ENCODE peak calls at places on chromosomes 16 and 17, in eight cellular contexts. One of them, this sample, is unnamed.
A peak's percentile ranks its signal among the peaks of the same experiment; 100 is the strongest.

GRCh38 chr17:18185832-18186231 is 2.2 kb downstream of the ALKBH5 start:
- DNase-seq in A549: no peak
- DNase-seq in SK-N-SH: no peak
- DNase-seq in sigmoid colon: no peak
- DNase-seq in ovary: no peak
- DNase-seq in H1: no peak
- DNase-seq in tibial nerve: no peak
- DNase-seq in suprapubic skin: no peak
- DNase-seq in this sample: no peak

GRCh38 chr16:17177242-17177967 is 293.4 kb downstream of the XYLT1 start:
- DNase-seq in A549: no peak
- DNase-seq in SK-N-SH: no peak
- DNase-seq in sigmoid colon: no peak
- DNase-seq in ovary: no peak
- DNase-seq in H1: no peak
- DNase-seq in tibial nerve: no peak
- DNase-seq in suprapubic skin: no peak
- DNase-seq in this sample: no peak

GRCh38 chr16:54239441-54239840 is 47.1 kb downstream of the IRX3 start:
- DNase-seq in A549: no peak
- DNase-seq in SK-N-SH: no peak
- DNase-seq in sigmoid colon: no peak
- DNase-seq in ovary: no peak
- DNase-seq in H1: no peak
- DNase-seq in tibial nerve: peak; percentile 26
- DNase-seq in suprapubic skin: no peak
- DNase-seq in this sample: no peak

GRCh38 chr16:52515068-52515671 is 31.8 kb downstream of the TOX3 start:
- DNase-seq in A549: no peak
- DNase-seq in SK-N-SH: no peak
- DNase-seq in sigmoid colon: no peak
- DNase-seq in ovary: no peak
- DNase-seq in H1: no peak
- DNase-seq in tibial nerve: no peak
- DNase-seq in suprapubic skin: no peak
- DNase-seq in this sample: no peak

GRCh38 chr17:78242024-78242742 is 10.8 kb downstream of the TMEM235 start:
- DNase-seq in A549: no peak
- DNase-seq in SK-N-SH: no peak
- DNase-seq in sigmoid colon: no peak
- DNase-seq in ovary: no peak
- DNase-seq in H1: no peak
- DNase-seq in tibial nerve: no peak
- DNase-seq in suprapubic skin: no peak
- DNase-seq in this sample: no peak

GRCh38 chr16:87832759-87833502 is 36.4 kb downstream of the SLC7A5 start:
- DNase-seq in A549: no peak
- DNase-seq in SK-N-SH: no peak
- DNase-seq in sigmoid colon: no peak
- DNase-seq in ovary: no peak
- DNase-seq in H1: no peak
- DNase-seq in tibial nerve: no peak
- DNase-seq in suprapubic skin: no peak
- DNase-seq in this sample: no peak

GRCh38 chr17:47324224-47325020 is 667 bp downstream of the EFCAB13 start:
- DNase-seq in A549: peak; percentile 53
- DNase-seq in SK-N-SH: no peak
- DNase-seq in sigmoid colon: peak; percentile 81
- DNase-seq in ovary: peak; percentile 36
- DNase-seq in H1: no peak
- DNase-seq in tibial nerve: peak; percentile 46
- DNase-seq in suprapubic skin: peak; percentile 84
- DNase-seq in this sample: peak; percentile 63

GRCh38 chr16:70416748-70417616 is 21.9 kb downstream of the ST3GAL2 start:
- DNase-seq in A549: no peak
- DNase-seq in SK-N-SH: no peak
- DNase-seq in sigmoid colon: no peak
- DNase-seq in ovary: no peak
- DNase-seq in H1: no peak
- DNase-seq in tibial nerve: no peak
- DNase-seq in suprapubic skin: no peak
- DNase-seq in this sample: no peak

GRCh38 chr17:63165420-63165819 is 199.4 kb downstream of the TANC2 start:
- DNase-seq in A549: no peak
- DNase-seq in SK-N-SH: no peak
- DNase-seq in sigmoid colon: no peak
- DNase-seq in ovary: no peak
- DNase-seq in H1: no peak
- DNase-seq in tibial nerve: no peak
- DNase-seq in suprapubic skin: no peak
- DNase-seq in this sample: no peak

GRCh38 chr17:15966183-15966878 is 21.4 kb downstream of the ADORA2B start:
- DNase-seq in A549: no peak
- DNase-seq in SK-N-SH: no peak
- DNase-seq in sigmoid colon: peak; percentile 21
- DNase-seq in ovary: no peak
- DNase-seq in H1: no peak
- DNase-seq in tibial nerve: no peak
- DNase-seq in suprapubic skin: peak; percentile 25
- DNase-seq in this sample: peak; percentile 72

GRCh38 chr16:58026139-58026704 is 668 bp downstream of the MMP15 start:
- DNase-seq in A549: peak; percentile 56
- DNase-seq in SK-N-SH: peak; percentile 81
- DNase-seq in sigmoid colon: peak; percentile 78
- DNase-seq in ovary: peak; percentile 55
- DNase-seq in H1: no peak
- DNase-seq in tibial nerve: no peak
- DNase-seq in suprapubic skin: no peak
- DNase-seq in this sample: peak; percentile 66

GRCh38 chr16:87955302-87956168 is 4.3 kb downstream of the BANP start:
- DNase-seq in A549: no peak
- DNase-seq in SK-N-SH: no peak
- DNase-seq in sigmoid colon: no peak
- DNase-seq in ovary: no peak
- DNase-seq in H1: no peak
- DNase-seq in tibial nerve: no peak
- DNase-seq in suprapubic skin: no peak
- DNase-seq in this sample: no peak

GRCh38 chr16:69762843-69763556 is 868 bp downstream of the WWP2 start:
- DNase-seq in A549: no peak
- DNase-seq in SK-N-SH: no peak
- DNase-seq in sigmoid colon: no peak
- DNase-seq in ovary: no peak
- DNase-seq in H1: no peak
- DNase-seq in tibial nerve: no peak
- DNase-seq in suprapubic skin: no peak
- DNase-seq in this sample: no peak

GRCh38 chr16:81718637-81719036 is 60.5 kb upstream of the PLCG2 start:
- DNase-seq in A549: no peak
- DNase-seq in SK-N-SH: no peak
- DNase-seq in sigmoid colon: no peak
- DNase-seq in ovary: no peak
- DNase-seq in H1: no peak
- DNase-seq in tibial nerve: no peak
- DNase-seq in suprapubic skin: no peak
- DNase-seq in this sample: no peak

GRCh38 chr16:81719993-81720392 is 59.1 kb upstream of the PLCG2 start:
- DNase-seq in A549: no peak
- DNase-seq in SK-N-SH: no peak
- DNase-seq in sigmoid colon: no peak
- DNase-seq in ovary: no peak
- DNase-seq in H1: no peak
- DNase-seq in tibial nerve: no peak
- DNase-seq in suprapubic skin: no peak
- DNase-seq in this sample: no peak

GRCh38 chr16:81717662-81718189 is 61.4 kb upstream of the PLCG2 start:
- DNase-seq in A549: no peak
- DNase-seq in SK-N-SH: no peak
- DNase-seq in sigmoid colon: no peak
- DNase-seq in ovary: no peak
- DNase-seq in H1: no peak
- DNase-seq in tibial nerve: no peak
- DNase-seq in suprapubic skin: no peak
- DNase-seq in this sample: no peak

GRCh38 chr16:81723098-81723723 is 55.9 kb upstream of the PLCG2 start:
- DNase-seq in A549: peak; percentile 89
- DNase-seq in SK-N-SH: peak; percentile 83
- DNase-seq in sigmoid colon: no peak
- DNase-seq in ovary: no peak
- DNase-seq in H1: no peak
- DNase-seq in tibial nerve: no peak
- DNase-seq in suprapubic skin: no peak
- DNase-seq in this sample: no peak

GRCh38 chr16:81720973-81721907 is 57.9 kb upstream of the PLCG2 start:
- DNase-seq in A549: no peak
- DNase-seq in SK-N-SH: no peak
- DNase-seq in sigmoid colon: no peak
- DNase-seq in ovary: no peak
- DNase-seq in H1: no peak
- DNase-seq in tibial nerve: no peak
- DNase-seq in suprapubic skin: no peak
- DNase-seq in this sample: no peak
- TF ChIP-seq CTCF in A549: no peak
- TF ChIP-seq CTCF in SK-N-SH: no peak
- TF ChIP-seq CTCF in sigmoid colon: no peak
- TF ChIP-seq CTCF in ovary: no peak
- TF ChIP-seq CTCF in H1: no peak
- TF ChIP-seq CTCF in tibial nerve: no peak
- TF ChIP-seq CTCF in suprapubic skin: no peak
- TF ChIP-seq CTCF in this sample: no peak

GRCh38 chr16:1288813-1289479 is 20.5 kb upstream of the UBE2I start:
- DNase-seq in A549: no peak
- DNase-seq in SK-N-SH: no peak
- DNase-seq in sigmoid colon: peak; percentile 53
- DNase-seq in ovary: no peak
- DNase-seq in H1: no peak
- DNase-seq in tibial nerve: no peak
- DNase-seq in suprapubic skin: no peak
- DNase-seq in this sample: no peak
- TF ChIP-seq EP300 in A549: no peak
- TF ChIP-seq EP300 in SK-N-SH: no peak
- TF ChIP-seq EP300 in sigmoid colon: no peak
- TF ChIP-seq EP300 in ovary: no peak
- TF ChIP-seq EP300 in H1: no peak
- TF ChIP-seq EP300 in tibial nerve: no peak
- TF ChIP-seq EP300 in suprapubic skin: no peak
- TF ChIP-seq EP300 in this sample: no peak

DNA sequence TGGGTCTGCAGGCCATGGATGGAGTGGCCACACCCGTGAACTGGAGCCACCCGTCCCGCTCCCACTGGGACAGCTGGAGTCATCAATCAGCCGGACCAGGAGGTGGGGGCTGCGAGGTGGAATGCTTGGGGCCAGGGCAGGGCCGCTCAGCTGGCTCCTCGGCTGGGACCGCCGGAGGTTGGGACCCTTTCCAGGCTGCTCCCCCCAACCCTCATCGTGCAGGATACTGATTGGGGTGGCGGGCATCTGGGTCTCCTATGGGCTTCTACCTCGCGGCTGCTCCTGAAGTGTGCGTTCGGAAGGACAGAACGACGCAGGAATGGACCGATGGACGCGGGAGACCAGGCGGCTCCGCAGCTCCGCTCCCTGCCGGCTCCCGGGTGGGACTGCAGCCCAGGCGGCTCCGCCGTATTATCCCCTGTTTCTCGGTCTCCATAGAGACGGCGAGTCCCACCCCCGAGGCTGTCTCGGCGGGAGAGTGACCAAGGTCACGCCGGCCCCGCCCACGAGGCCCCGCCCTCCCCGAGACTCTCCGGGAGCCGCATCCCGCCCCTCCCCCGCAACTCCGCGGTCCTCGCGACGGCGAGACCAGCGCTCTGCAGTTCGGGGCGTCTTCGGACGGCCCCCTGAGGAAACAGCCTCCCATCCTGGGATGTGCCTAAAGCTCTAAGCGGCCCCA is at the start of gene TPPP3:
- DNase-seq in A549: peak; percentile 73
- DNase-seq in SK-N-SH: peak; percentile 98
- DNase-seq in sigmoid colon: peak; percentile 95
- DNase-seq in ovary: peak; percentile 93
- DNase-seq in H1: no peak
- DNase-seq in tibial nerve: peak; percentile 78
- DNase-seq in suprapubic skin: peak; percentile 95
- DNase-seq in this sample: peak; percentile 83
- H3K27ac ChIP-seq in A549: peak within 1 kb of the TSS; percentile 75
- H3K27ac ChIP-seq in SK-N-SH: peak within 1 kb of the TSS; percentile 65
- H3K27ac ChIP-seq in sigmoid colon: peak within 1 kb of the TSS; percentile 82
- H3K27ac ChIP-seq in ovary: no peak within 1 kb of the TSS
- H3K27ac ChIP-seq in H1: no peak within 1 kb of the TSS
- H3K27ac ChIP-seq in tibial nerve: peak within 1 kb of the TSS; percentile 85
- H3K27ac ChIP-seq in suprapubic skin: peak within 1 kb of the TSS; percentile 75
- H3K27ac ChIP-seq in this sample: peak within 1 kb of the TSS; percentile 42

GRCh38 chr17:72725432-72726068 is 366.9 kb downstream of the SLC39A11 start:
- DNase-seq in A549: peak; percentile 72
- DNase-seq in SK-N-SH: peak; percentile 78
- DNase-seq in sigmoid colon: no peak
- DNase-seq in ovary: peak; percentile 34
- DNase-seq in H1: no peak
- DNase-seq in tibial nerve: no peak
- DNase-seq in suprapubic skin: no peak
- DNase-seq in this sample: peak; percentile 69

GRCh38 chr17:72724375-72724774 is 368.1 kb downstream of the SLC39A11 start:
- DNase-seq in A549: no peak
- DNase-seq in SK-N-SH: no peak
- DNase-seq in sigmoid colon: no peak
- DNase-seq in ovary: no peak
- DNase-seq in H1: no peak
- DNase-seq in tibial nerve: no peak
- DNase-seq in suprapubic skin: no peak
- DNase-seq in this sample: no peak

GRCh38 chr17:72730091-72730490 is 362.4 kb downstream of the SLC39A11 start:
- DNase-seq in A549: no peak
- DNase-seq in SK-N-SH: no peak
- DNase-seq in sigmoid colon: no peak
- DNase-seq in ovary: no peak
- DNase-seq in H1: no peak
- DNase-seq in tibial nerve: no peak
- DNase-seq in suprapubic skin: no peak
- DNase-seq in this sample: no peak

DNA sequence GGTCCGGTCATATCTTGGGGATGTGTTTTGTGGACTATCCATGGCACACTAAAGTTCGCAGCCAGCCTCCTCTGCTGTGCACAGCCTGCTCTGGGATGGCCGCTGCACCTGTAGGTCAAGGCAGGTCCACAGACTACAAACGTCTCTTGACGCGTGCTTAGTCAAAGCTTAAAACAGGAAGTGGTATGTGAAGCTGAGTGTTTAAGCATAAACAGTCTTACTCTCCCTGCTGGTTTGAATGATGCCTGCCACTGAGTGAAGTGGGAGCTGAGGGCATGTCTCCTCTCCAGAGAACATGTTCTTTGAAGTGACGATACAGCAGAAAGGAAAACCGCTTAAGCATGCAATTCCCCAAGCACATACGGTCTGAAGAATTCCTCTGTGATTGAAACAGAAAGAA is 365.6 kb downstream of the SLC39A11 start:
- DNase-seq in A549: no peak
- DNase-seq in SK-N-SH: no peak
- DNase-seq in sigmoid colon: no peak
- DNase-seq in ovary: no peak
- DNase-seq in H1: no peak
- DNase-seq in tibial nerve: no peak
- DNase-seq in suprapubic skin: no peak
- DNase-seq in this sample: no peak
- TF ChIP-seq CTCF in A549: no peak
- TF ChIP-seq CTCF in SK-N-SH: no peak
- TF ChIP-seq CTCF in sigmoid colon: no peak
- TF ChIP-seq CTCF in ovary: no peak
- TF ChIP-seq CTCF in H1: no peak
- TF ChIP-seq CTCF in tibial nerve: no peak
- TF ChIP-seq CTCF in suprapubic skin: no peak
- TF ChIP-seq CTCF in this sample: no peak

GRCh38 chr17:66580178-66580577 is 254.7 kb upstream of the CACNG5 start:
- DNase-seq in A549: peak; percentile 26
- DNase-seq in SK-N-SH: no peak
- DNase-seq in sigmoid colon: peak; percentile 79
- DNase-seq in ovary: peak; percentile 82
- DNase-seq in H1: no peak
- DNase-seq in tibial nerve: no peak
- DNase-seq in suprapubic skin: no peak
- DNase-seq in this sample: peak; percentile 38
- TF ChIP-seq EP300 in A549: no peak
- TF ChIP-seq EP300 in SK-N-SH: no peak
- TF ChIP-seq EP300 in sigmoid colon: no peak
- TF ChIP-seq EP300 in ovary: no peak
- TF ChIP-seq EP300 in H1: no peak
- TF ChIP-seq EP300 in tibial nerve: no peak
- TF ChIP-seq EP300 in suprapubic skin: no peak
- TF ChIP-seq EP300 in this sample: no peak